ENCODE peak calls at places on chromosome 6, in four cellular contexts. D, M, B and W are unnamed samples. For H3K4me1, the result is how much of the 10 kb centered on the place peaks cover.

GRCh38 chr6:145815351-145815772 is 767 bp upstream of the FBXO30 start:
- DNase-seq in D (peak), M (no peak), B (peak), W (no peak)

GRCh38 chr6:30889138-30889885 is 5.0 kb downstream of the DDR1 start:
- DNase-seq in D (no peak), M (no peak), B (no peak), W (no peak)

GRCh38 chr6:4707011-4707410 is 69.2 kb upstream of the CDYL start:
- DNase-seq in D (peak), M (no peak), B (no peak), W (peak)

GRCh38 chr6:166563805-166564204 is 22.7 kb downstream of the RAMACL start:
- DNase-seq in D (no peak), M (no peak), B (no peak), W (no peak)

GRCh38 chr6:157982297-157982579 is 575 bp downstream of the SYNJ2 start:
- DNase-seq in D (peak), M (peak), B (peak), W (peak)

GRCh38 chr6:162675503-162675902 is 52.1 kb downstream of the PRKN start:
- DNase-seq in D (no peak), M (no peak), B (no peak), W (no peak)

GRCh38 chr6:41546475-41546865 is 289 bp downstream of the FOXP4 start:
- DNase-seq in D (peak), M (peak), B (no peak), W (peak)

GRCh38 chr6:51098801-51099200 is 280.1 kb downstream of the TFAP2B start:
- DNase-seq in D (no peak), M (peak), B (no peak), W (peak)

GRCh38 chr6:136290406-136291010 is 862 bp upstream of the BCLAF1 start:
- DNase-seq in D (peak), M (peak), B (peak), W (peak)

GRCh38 chr6:26311012-26311384 is 54.0 kb upstream of the BTN3A2 start:
- DNase-seq in D (peak), M (peak), B (no peak), W (peak)

GRCh38 chr6:111722220-111722731 is 116.6 kb upstream of the TRAF3IP2 start:
- DNase-seq in D (peak), M (peak), B (no peak), W (peak)

GRCh38 chr6:52511572-52512151 is 65.2 kb downstream of the TRAM2 start:
- DNase-seq in D (peak), M (no peak), B (no peak), W (peak)

GRCh38 chr6:112154711-112155110 is 67.3 kb downstream of the FAM229B start:
- DNase-seq in D (no peak), M (no peak), B (no peak), W (no peak)

GRCh38 chr6:149094934-149095341 is 222.6 kb upstream of the TAB2 start:
- DNase-seq in D (peak), M (no peak), B (peak), W (no peak)

GRCh38 chr6:70394518-70395300 is 18.6 kb upstream of the FAM135A start:
- DNase-seq in D (no peak), M (no peak), B (no peak), W (no peak)

GRCh38 chr6:4778086-4778485 is 1.9 kb downstream of the CDYL start:
- DNase-seq in D (peak), M (peak), B (no peak), W (peak)

DNA sequence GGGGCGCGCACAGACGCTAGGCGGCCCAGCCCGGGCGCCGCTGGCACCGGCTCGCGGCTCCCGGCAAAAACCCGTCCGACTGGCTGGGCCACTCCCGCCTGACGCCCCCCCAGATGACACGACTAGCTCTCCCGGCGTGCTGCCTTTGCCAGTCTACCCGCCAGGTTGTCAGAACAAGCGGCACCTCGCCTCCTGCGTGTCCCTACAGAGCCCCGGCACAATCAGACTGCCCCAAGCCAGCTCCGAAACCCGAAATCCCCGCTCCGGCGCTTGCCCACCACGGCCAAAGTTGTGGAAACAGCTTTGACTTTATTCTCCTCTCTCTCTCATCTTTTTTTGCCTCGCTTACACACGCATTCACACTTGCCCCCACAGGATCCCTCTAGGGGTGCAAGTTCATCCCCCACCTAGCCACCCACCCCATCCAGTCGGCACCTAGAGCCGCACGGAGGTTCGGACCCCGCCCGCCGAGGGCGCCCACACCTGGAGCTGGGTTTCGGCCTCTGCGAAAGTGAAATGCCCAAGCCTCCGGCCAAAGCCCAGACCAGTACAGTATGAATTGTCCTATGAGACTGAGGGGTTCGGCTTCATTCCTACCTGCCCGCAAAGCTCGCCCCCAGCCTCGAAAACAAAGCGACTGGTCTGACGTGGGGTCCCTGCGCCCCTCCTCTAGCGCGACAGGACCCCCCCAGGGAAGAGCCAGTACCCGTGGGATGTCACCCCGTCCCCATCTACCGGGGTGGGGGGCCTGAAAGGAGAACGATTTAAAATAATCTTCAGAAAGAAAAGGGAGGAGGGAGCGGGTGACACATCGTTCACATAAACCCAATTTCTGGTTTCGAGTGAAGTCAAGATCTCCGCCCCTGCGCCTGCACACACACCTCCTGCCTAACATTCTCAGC is 1.7 kb downstream of the TFAP2A start:
- DNase-seq in D (peak), M (peak), B (no peak), W (peak)
- TF ChIP-seq EZH2 in D (peak), M (no peak), B (no peak), W (no peak)

GRCh38 chr6:108621117-108621516 is 60.4 kb downstream of the FOXO3 start:
- DNase-seq in D (peak), M (peak), B (no peak), W (peak)
- H3K4me1 ChIP-seq in D (half or more), M (under half), B (under half), W (under half)

GRCh38 chr6:132401120-132401940 is at the start of gene MOXD1:
- DNase-seq in D (peak), M (no peak), B (no peak), W (peak)
- TF ChIP-seq EZH2 in D (no peak), M (peak), B (no peak), W (no peak)

DNA sequence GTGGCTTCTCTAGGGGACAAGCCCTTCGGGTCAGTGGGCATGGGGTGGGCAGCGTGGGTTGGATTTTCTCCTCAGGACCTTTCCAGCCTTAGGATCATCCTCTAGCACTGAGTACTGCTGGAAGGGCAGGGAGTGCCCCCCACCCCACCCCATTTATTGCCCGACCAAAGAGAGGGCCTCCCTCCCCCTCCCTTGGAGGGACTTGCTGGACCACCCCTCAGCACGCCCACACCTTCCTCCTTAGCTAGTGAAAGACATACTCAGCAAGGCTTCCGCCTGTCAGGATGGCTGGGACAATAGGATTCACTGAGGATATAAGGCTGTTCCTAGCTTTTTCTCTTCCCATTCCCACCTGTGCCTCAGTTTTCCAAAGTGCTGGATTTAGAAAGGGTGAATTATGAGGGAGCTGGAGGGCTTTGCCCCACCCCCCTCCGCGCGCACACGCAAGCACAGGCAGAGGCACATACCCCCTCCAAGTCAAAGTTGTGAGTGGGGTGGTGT is 859 bp upstream of the SLC29A1 start:
- DNase-seq in D (no peak), M (no peak), B (no peak), W (no peak)
- H3K4me1 ChIP-seq in D (under half), M (half or more), B (half or more), W (half or more)

GRCh38 chr6:16539086-16539931 is 222.0 kb downstream of the ATXN1 start:
- DNase-seq in D (no peak), M (no peak), B (no peak), W (peak)
- TF ChIP-seq EZH2 in D (no peak), M (no peak), B (no peak), W (no peak)

DNA sequence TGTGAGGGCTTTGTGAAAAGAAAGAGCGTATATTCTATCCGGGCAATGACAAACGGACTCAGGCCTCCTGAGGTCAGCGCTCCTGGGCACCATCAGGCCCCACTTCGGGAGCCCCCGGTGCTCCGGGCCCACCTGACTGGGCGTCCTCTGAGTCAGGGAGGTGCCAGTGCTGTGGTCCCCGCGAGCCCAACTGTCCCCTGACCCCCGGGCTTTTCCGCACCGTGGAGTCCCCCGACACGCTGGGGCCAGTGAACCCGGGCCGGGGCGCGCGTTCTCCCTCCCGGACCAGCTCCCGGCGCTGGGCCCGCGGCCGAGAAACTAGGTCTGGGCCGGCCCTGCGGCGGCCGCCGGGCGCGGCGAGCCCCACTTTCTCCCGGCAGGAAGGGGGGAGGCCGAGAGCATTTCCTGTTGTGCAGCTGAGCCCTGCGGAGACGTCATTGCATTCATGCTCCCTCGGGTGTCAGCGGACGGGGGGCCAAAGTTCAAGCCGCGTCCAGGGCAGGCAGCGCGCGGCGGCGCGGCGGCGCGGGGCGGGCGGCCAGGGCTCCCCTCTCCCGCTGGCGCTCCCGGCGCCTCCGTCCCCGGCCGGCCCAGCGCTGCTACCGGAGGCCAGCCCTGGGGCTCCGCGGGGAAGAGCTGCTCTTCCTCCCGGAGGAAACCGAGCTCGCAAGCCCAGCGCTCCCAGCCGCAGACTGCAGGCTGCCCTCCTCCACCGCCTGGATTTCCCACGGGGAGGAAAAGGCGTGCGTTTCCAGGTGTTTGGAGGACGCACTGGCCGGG is 18.3 kb downstream of the HIVEP2 start:
- DNase-seq in D (peak), M (peak), B (peak), W (peak)
- H3K4me1 ChIP-seq in D (half or more), M (under half), B (under half), W (under half)